ENCODE peak calls at places on chromosomes 1 and 21, in ten cellular contexts. One of them, this sample, is unnamed.

GRCh38 chr1:171869097-171869496 is 27.8 kb downstream of the DNM3 start:
- DNase-seq in AG09319: no peak
- DNase-seq in vagina: no peak
- DNase-seq in body of pancreas: no peak
- DNase-seq in H9: no peak
- DNase-seq in WTC11: no peak
- DNase-seq in GM10248: no peak
- DNase-seq in lower leg skin: no peak
- DNase-seq in cardiac fibroblast: no peak
- DNase-seq in fibroblast of mammary gland: no peak
- DNase-seq in this sample: no peak

GRCh38 chr1:29924017-29924431 is 687.7 kb downstream of the PTPRU start:
- DNase-seq in WTC11: peak
- DNase-seq in cardiac fibroblast: no peak
- DNase-seq in lower leg skin: no peak
- DNase-seq in fibroblast of mammary gland: no peak
- DNase-seq in body of pancreas: no peak
- DNase-seq in AG09319: no peak
- DNase-seq in vagina: no peak
- DNase-seq in GM10248: no peak
- DNase-seq in H9: peak
- DNase-seq in this sample: no peak

GRCh38 chr1:58412071-58412580 is 134.4 kb downstream of the OMA1 start:
- DNase-seq in GM10248: no peak
- DNase-seq in WTC11: no peak
- DNase-seq in AG09319: no peak
- DNase-seq in body of pancreas: no peak
- DNase-seq in lower leg skin: no peak
- DNase-seq in H9: no peak
- DNase-seq in cardiac fibroblast: peak
- DNase-seq in vagina: no peak
- DNase-seq in fibroblast of mammary gland: peak
- DNase-seq in this sample: peak

GRCh38 chr1:55893155-55893554 is 678.0 kb upstream of the USP24 start:
- DNase-seq in WTC11: no peak
- DNase-seq in GM10248: peak
- DNase-seq in lower leg skin: no peak
- DNase-seq in vagina: no peak
- DNase-seq in AG09319: no peak
- DNase-seq in body of pancreas: no peak
- DNase-seq in H9: no peak
- DNase-seq in cardiac fibroblast: peak
- DNase-seq in fibroblast of mammary gland: peak
- DNase-seq in this sample: no peak

GRCh38 chr21:18832950-18833349 is 429.4 kb upstream of the TMPRSS15 start:
- DNase-seq in H9: no peak
- DNase-seq in fibroblast of mammary gland: no peak
- DNase-seq in WTC11: no peak
- DNase-seq in cardiac fibroblast: peak
- DNase-seq in body of pancreas: no peak
- DNase-seq in vagina: no peak
- DNase-seq in lower leg skin: no peak
- DNase-seq in GM10248: no peak
- DNase-seq in AG09319: no peak
- DNase-seq in this sample: no peak

GRCh38 chr1:34740161-34740875 is 14.5 kb upstream of the GJB5 start:
- DNase-seq in lower leg skin: no peak
- DNase-seq in body of pancreas: no peak
- DNase-seq in H9: peak
- DNase-seq in GM10248: no peak
- DNase-seq in cardiac fibroblast: no peak
- DNase-seq in fibroblast of mammary gland: no peak
- DNase-seq in WTC11: peak
- DNase-seq in vagina: no peak
- DNase-seq in AG09319: no peak
- DNase-seq in this sample: no peak

GRCh38 chr1:44810101-44810761 is 1.9 kb downstream of the BTBD19 start:
- DNase-seq in cardiac fibroblast: no peak
- DNase-seq in H9: peak
- DNase-seq in WTC11: no peak
- DNase-seq in GM10248: no peak
- DNase-seq in fibroblast of mammary gland: no peak
- DNase-seq in body of pancreas: peak
- DNase-seq in lower leg skin: peak
- DNase-seq in vagina: no peak
- DNase-seq in AG09319: no peak
- DNase-seq in this sample: no peak

GRCh38 chr1:110798691-110799256 is 74.2 kb upstream of the CD53 start:
- DNase-seq in AG09319: no peak
- DNase-seq in H9: no peak
- DNase-seq in cardiac fibroblast: no peak
- DNase-seq in WTC11: no peak
- DNase-seq in body of pancreas: no peak
- DNase-seq in lower leg skin: no peak
- DNase-seq in GM10248: no peak
- DNase-seq in fibroblast of mammary gland: no peak
- DNase-seq in vagina: no peak
- DNase-seq in this sample: no peak

GRCh38 chr1:21586222-21586621 is 77.0 kb downstream of the ALPL start:
- DNase-seq in WTC11: no peak
- DNase-seq in cardiac fibroblast: no peak
- DNase-seq in vagina: no peak
- DNase-seq in fibroblast of mammary gland: no peak
- DNase-seq in GM10248: no peak
- DNase-seq in AG09319: no peak
- DNase-seq in body of pancreas: no peak
- DNase-seq in H9: no peak
- DNase-seq in lower leg skin: no peak
- DNase-seq in this sample: no peak

GRCh38 chr21:46325073-46325912 is 1.3 kb downstream of the PCNT start:
- DNase-seq in WTC11: peak
- DNase-seq in lower leg skin: no peak
- DNase-seq in H9: peak
- DNase-seq in vagina: no peak
- DNase-seq in GM10248: peak
- DNase-seq in fibroblast of mammary gland: peak
- DNase-seq in cardiac fibroblast: peak
- DNase-seq in body of pancreas: peak
- DNase-seq in AG09319: no peak
- DNase-seq in this sample: no peak

GRCh38 chr21:15741510-15741909 is 11.7 kb downstream of the USP25 start:
- DNase-seq in GM10248: no peak
- DNase-seq in H9: no peak
- DNase-seq in fibroblast of mammary gland: peak
- DNase-seq in AG09319: no peak
- DNase-seq in vagina: no peak
- DNase-seq in WTC11: no peak
- DNase-seq in cardiac fibroblast: peak
- DNase-seq in body of pancreas: no peak
- DNase-seq in lower leg skin: no peak
- DNase-seq in this sample: no peak

GRCh38 chr21:42120904-42121535 is 49.9 kb downstream of the UMODL1 start:
- DNase-seq in lower leg skin: no peak
- DNase-seq in WTC11: no peak
- DNase-seq in cardiac fibroblast: no peak
- DNase-seq in fibroblast of mammary gland: no peak
- DNase-seq in body of pancreas: no peak
- DNase-seq in AG09319: no peak
- DNase-seq in H9: no peak
- DNase-seq in GM10248: no peak
- DNase-seq in vagina: no peak
- DNase-seq in this sample: no peak

DNA sequence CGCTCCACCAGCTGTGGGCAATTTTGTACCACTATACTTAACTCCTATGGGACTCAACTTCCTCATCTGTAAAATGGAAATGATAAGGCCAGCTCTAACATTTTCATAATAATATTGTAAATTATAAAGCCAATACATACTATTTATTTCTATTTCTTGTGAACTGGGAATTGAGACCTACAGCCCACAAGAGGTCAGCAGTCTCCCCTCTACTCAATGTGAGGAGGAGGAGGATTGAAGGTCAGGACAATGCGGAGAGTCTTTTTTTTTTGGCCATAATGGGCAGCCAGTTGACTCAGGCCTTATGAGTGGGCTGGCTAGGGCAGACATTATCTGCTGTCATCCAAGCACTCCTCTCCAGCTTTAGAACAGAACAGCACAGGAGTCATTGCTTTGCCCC is 90.5 kb downstream of the NUF2 start:
- DNase-seq in H9: no peak
- DNase-seq in WTC11: no peak
- DNase-seq in cardiac fibroblast: no peak
- DNase-seq in lower leg skin: no peak
- DNase-seq in GM10248: no peak
- DNase-seq in fibroblast of mammary gland: no peak
- DNase-seq in body of pancreas: no peak
- DNase-seq in vagina: no peak
- DNase-seq in AG09319: no peak
- DNase-seq in this sample: no peak
- TF ChIP-seq CTCF in H9: peak
- TF ChIP-seq CTCF in WTC11: no peak
- TF ChIP-seq CTCF in cardiac fibroblast: no peak
- TF ChIP-seq CTCF in lower leg skin: no peak
- TF ChIP-seq CTCF in GM10248: no peak
- TF ChIP-seq CTCF in fibroblast of mammary gland: no peak
- TF ChIP-seq CTCF in body of pancreas: no peak
- TF ChIP-seq CTCF in vagina: no peak
- TF ChIP-seq CTCF in AG09319: no peak
- TF ChIP-seq CTCF in this sample: no peak

GRCh38 chr1:52141513-52142219 is at the start of gene ZFYVE9:
- DNase-seq in AG09319: peak
- DNase-seq in H9: peak
- DNase-seq in vagina: no peak
- DNase-seq in WTC11: peak
- DNase-seq in GM10248: peak
- DNase-seq in body of pancreas: peak
- DNase-seq in lower leg skin: peak
- DNase-seq in cardiac fibroblast: peak
- DNase-seq in fibroblast of mammary gland: peak
- DNase-seq in this sample: no peak

GRCh38 chr1:52139817-52140540 is 1.9 kb upstream of the ZFYVE9 start:
- DNase-seq in lower leg skin: peak
- DNase-seq in cardiac fibroblast: peak
- DNase-seq in AG09319: peak
- DNase-seq in H9: no peak
- DNase-seq in body of pancreas: no peak
- DNase-seq in fibroblast of mammary gland: peak
- DNase-seq in WTC11: no peak
- DNase-seq in vagina: no peak
- DNase-seq in GM10248: peak
- DNase-seq in this sample: no peak

GRCh38 chr1:52145137-52145536 is 3.2 kb downstream of the ZFYVE9 start:
- DNase-seq in GM10248: no peak
- DNase-seq in body of pancreas: no peak
- DNase-seq in vagina: no peak
- DNase-seq in fibroblast of mammary gland: no peak
- DNase-seq in AG09319: no peak
- DNase-seq in WTC11: no peak
- DNase-seq in H9: no peak
- DNase-seq in lower leg skin: no peak
- DNase-seq in cardiac fibroblast: no peak
- DNase-seq in this sample: no peak

GRCh38 chr1:52140633-52141512 is 1.0 kb upstream of the ZFYVE9 start:
- DNase-seq in fibroblast of mammary gland: no peak
- DNase-seq in GM10248: no peak
- DNase-seq in lower leg skin: no peak
- DNase-seq in AG09319: no peak
- DNase-seq in H9: no peak
- DNase-seq in cardiac fibroblast: peak
- DNase-seq in WTC11: no peak
- DNase-seq in body of pancreas: no peak
- DNase-seq in vagina: no peak
- DNase-seq in this sample: no peak

GRCh38 chr1:52142220-52143153 is 598 bp downstream of the ZFYVE9 start:
- DNase-seq in H9: peak
- DNase-seq in fibroblast of mammary gland: peak
- DNase-seq in body of pancreas: peak
- DNase-seq in cardiac fibroblast: peak
- DNase-seq in WTC11: peak
- DNase-seq in lower leg skin: no peak
- DNase-seq in vagina: no peak
- DNase-seq in AG09319: no peak
- DNase-seq in GM10248: peak
- DNase-seq in this sample: no peak
- TF ChIP-seq CTCF in H9: no peak
- TF ChIP-seq CTCF in fibroblast of mammary gland: no peak
- TF ChIP-seq CTCF in body of pancreas: no peak
- TF ChIP-seq CTCF in cardiac fibroblast: no peak
- TF ChIP-seq CTCF in WTC11: no peak
- TF ChIP-seq CTCF in lower leg skin: no peak
- TF ChIP-seq CTCF in vagina: no peak
- TF ChIP-seq CTCF in AG09319: no peak
- TF ChIP-seq CTCF in GM10248: no peak
- TF ChIP-seq CTCF in this sample: no peak

DNA sequence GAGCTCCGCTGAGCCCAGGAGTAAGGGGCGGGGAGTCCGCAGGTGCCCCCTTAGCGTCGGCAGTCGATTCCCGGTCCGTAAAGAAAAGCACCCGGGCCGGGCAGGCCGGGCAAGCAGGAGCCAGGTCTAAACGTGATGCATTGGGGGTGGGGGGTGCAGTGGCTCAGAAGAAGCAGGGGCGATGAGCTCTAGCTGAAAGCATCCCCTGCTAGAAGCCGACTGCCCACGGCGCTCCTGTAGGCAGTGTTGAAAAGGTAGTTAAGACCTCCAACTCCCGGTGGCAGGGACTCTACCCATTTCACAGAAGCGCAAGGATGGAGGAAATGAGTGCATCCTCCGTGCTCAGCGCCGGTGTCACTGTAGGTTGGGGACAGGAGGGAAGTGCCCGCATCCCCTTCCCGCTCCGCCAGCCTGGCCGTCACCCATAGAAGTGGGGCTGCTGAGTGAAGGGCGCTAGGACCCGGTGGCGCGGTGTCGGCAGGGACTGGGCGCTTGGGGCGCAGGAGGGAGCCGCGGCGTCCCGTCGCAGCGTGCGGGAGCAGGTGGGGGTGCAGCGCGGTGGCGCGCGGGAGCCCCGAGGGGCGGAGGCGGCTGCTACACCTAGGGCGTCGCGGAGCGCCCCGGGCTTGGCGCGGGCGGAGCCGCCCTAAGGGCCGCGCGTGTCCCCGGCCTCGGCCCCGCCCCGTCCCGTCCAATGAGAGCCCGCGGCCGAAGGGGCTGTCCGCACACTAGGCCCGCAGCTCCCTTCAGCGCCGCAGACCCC is at the start of gene WNT2B:
- DNase-seq in cardiac fibroblast: no peak
- DNase-seq in body of pancreas: peak
- DNase-seq in vagina: no peak
- DNase-seq in WTC11: peak
- DNase-seq in lower leg skin: peak
- DNase-seq in H9: peak
- DNase-seq in fibroblast of mammary gland: no peak
- DNase-seq in GM10248: peak
- DNase-seq in AG09319: no peak
- DNase-seq in this sample: no peak
- TF ChIP-seq CTCF in cardiac fibroblast: no peak
- TF ChIP-seq CTCF in body of pancreas: no peak
- TF ChIP-seq CTCF in vagina: no peak
- TF ChIP-seq CTCF in WTC11: no peak
- TF ChIP-seq CTCF in lower leg skin: no peak
- TF ChIP-seq CTCF in H9: no peak
- TF ChIP-seq CTCF in fibroblast of mammary gland: no peak
- TF ChIP-seq CTCF in GM10248: no peak
- TF ChIP-seq CTCF in AG09319: no peak
- TF ChIP-seq CTCF in this sample: no peak

GRCh38 chr1:234065794-234066447 is 161.4 kb downstream of the SLC35F3 start:
- DNase-seq in vagina: no peak
- DNase-seq in body of pancreas: peak
- DNase-seq in lower leg skin: peak
- DNase-seq in GM10248: peak
- DNase-seq in H9: peak
- DNase-seq in AG09319: peak
- DNase-seq in WTC11: peak
- DNase-seq in cardiac fibroblast: peak
- DNase-seq in fibroblast of mammary gland: peak
- DNase-seq in this sample: no peak
- TF ChIP-seq CTCF in vagina: peak
- TF ChIP-seq CTCF in body of pancreas: peak
- TF ChIP-seq CTCF in lower leg skin: no peak
- TF ChIP-seq CTCF in GM10248: peak
- TF ChIP-seq CTCF in H9: peak
- TF ChIP-seq CTCF in AG09319: peak
- TF ChIP-seq CTCF in WTC11: peak
- TF ChIP-seq CTCF in cardiac fibroblast: peak
- TF ChIP-seq CTCF in fibroblast of mammary gland: peak
- TF ChIP-seq CTCF in this sample: peak

This sample was measured in BJ.